ENCODE peak calls at places on chromosomes 3 and 15, in six cellular contexts. K is colonic mucosa, M is skeletal muscle cell, T is WERI-Rb-1, F is AG09319, A is RKO. S is an unnamed sample.

GRCh38 chr3:45616158-45616557 is 21.6 kb downstream of the LIMD1 start:
- DNase-seq in K (no peak), M (no peak), T (no peak), F (no peak), A (no peak), S (no peak)

GRCh38 chr3:148992027-148992634 is 791 bp downstream of the GYG1 start:
- DNase-seq in K (peak), M (no peak), T (peak), F (no peak), A (peak), S (peak)

GRCh38 chr3:54358969-54359648 is 236.8 kb downstream of the CACNA2D3 start:
- DNase-seq in K (no peak), M (no peak), T (no peak), F (no peak), A (no peak), S (no peak)

GRCh38 chr3:140050977-140051957 is 116.3 kb downstream of the CLSTN2 start:
- DNase-seq in K (no peak), M (no peak), T (peak), F (no peak), A (peak), S (no peak)

GRCh38 chr3:44862221-44862637 is 517 bp downstream of the TMEM42 start:
- DNase-seq in K (peak), M (no peak), T (peak), F (no peak), A (peak), S (no peak)

GRCh38 chr3:133996996-133997395 is 32.7 kb downstream of the SLCO2A1 start:
- DNase-seq in K (no peak), M (no peak), T (no peak), F (no peak), A (no peak), S (no peak)

GRCh38 chr3:186882881-186883685 is 40.6 kb downstream of the ADIPOQ start:
- DNase-seq in K (no peak), M (peak), T (no peak), F (no peak), A (peak), S (peak)

GRCh38 chr15:39429898-39430357 is 151.0 kb upstream of the THBS1 start:
- DNase-seq in K (no peak), M (peak), T (no peak), F (peak), A (no peak), S (no peak)

GRCh38 chr15:83158393-83158792 is 49.2 kb downstream of the HDGFL3 start:
- DNase-seq in K (no peak), M (peak), T (no peak), F (no peak), A (no peak), S (no peak)

GRCh38 chr15:60137711-60138396 is 133.7 kb downstream of the FOXB1 start:
- DNase-seq in K (no peak), M (no peak), T (no peak), F (no peak), A (peak), S (peak)

GRCh38 chr3:71973337-71974030 is 188.5 kb upstream of the PROK2 start:
- DNase-seq in K (no peak), M (no peak), T (peak), F (no peak), A (no peak), S (no peak)

GRCh38 chr3:74410276-74410941 is 204.1 kb downstream of the CNTN3 start:
- DNase-seq in K (no peak), M (no peak), T (no peak), F (no peak), A (no peak), S (no peak)

GRCh38 chr3:37291275-37291700 is 116.9 kb upstream of the LRRFIP2 start:
- DNase-seq in K (no peak), M (peak), T (no peak), F (peak), A (peak), S (peak)

GRCh38 chr3:37130984-37131975 is 43.1 kb downstream of the LRRFIP2 start:
- DNase-seq in K (no peak), M (no peak), T (no peak), F (no peak), A (no peak), S (no peak)

GRCh38 chr3:78644847-78645246 is 1123.0 kb downstream of the ROBO1 start:
- DNase-seq in K (no peak), M (no peak), T (no peak), F (no peak), A (no peak), S (no peak)

GRCh38 chr3:71780430-71780829 is 4.5 kb downstream of the PROK2 start:
- DNase-seq in K (no peak), M (no peak), T (no peak), F (no peak), A (no peak), S (no peak)

GRCh38 chr15:32718082-32718821 is 448 bp downstream of the GREM1 start:
- DNase-seq in K (peak), M (no peak), T (peak), F (no peak), A (no peak), S (no peak)

GRCh38 chr15:79933245-79933644 is 36.4 kb upstream of the MTHFS start:
- DNase-seq in K (no peak), M (no peak), T (no peak), F (no peak), A (no peak), S (no peak)

GRCh38 chr15:73284073-73284472 is 84.7 kb downstream of the HCN4 start:
- DNase-seq in K (no peak), M (no peak), T (no peak), F (no peak), A (peak), S (peak)

GRCh38 chr3:132661120-132661519 is 991 bp downstream of the UBA5 start:
- DNase-seq in K (no peak), M (no peak), T (no peak), F (no peak), A (no peak), S (no peak)

GRCh38 chr3:72520690-72521308 is 327.4 kb downstream of the SHQ1 start:
- DNase-seq in K (no peak), M (peak), T (no peak), F (no peak), A (no peak), S (no peak)

GRCh38 chr15:88800026-88800425 is 3.2 kb upstream of the ACAN start:
- DNase-seq in K (no peak), M (peak), T (no peak), F (no peak), A (peak), S (peak)

GRCh38 chr3:179958143-179958542 is 78.6 kb downstream of the PEX5L start:
- DNase-seq in K (no peak), M (no peak), T (no peak), F (no peak), A (no peak), S (no peak)

GRCh38 chr3:186241910-186242821 is 119.9 kb downstream of the DGKG start:
- DNase-seq in K (peak), M (peak), T (peak), F (no peak), A (peak), S (peak)

GRCh38 chr3:157530637-157531300 is 27.6 kb upstream of the VEPH1 start:
- DNase-seq in K (no peak), M (no peak), T (no peak), F (no peak), A (peak), S (no peak)

GRCh38 chr3:123258811-123259420 is 57.2 kb downstream of the SEC22A start:
- DNase-seq in K (no peak), M (peak), T (no peak), F (peak), A (peak), S (peak)

GRCh38 chr15:23564798-23565394 is 578 bp upstream of the MKRN3 start:
- DNase-seq in K (no peak), M (no peak), T (peak), F (no peak), A (no peak), S (no peak)

GRCh38 chr3:41600616-41601015 is 361.3 kb downstream of the ULK4 start:
- DNase-seq in K (no peak), M (peak), T (no peak), F (no peak), A (no peak), S (no peak)

GRCh38 chr3:151379083-151379734 is 5.3 kb downstream of the P2RY12 start:
- DNase-seq in K (peak), M (no peak), T (peak), F (no peak), A (peak), S (peak)

GRCh38 chr3:29329986-29330514 is 49.2 kb downstream of the RBMS3 start:
- DNase-seq in K (no peak), M (no peak), T (no peak), F (no peak), A (no peak), S (peak)

GRCh38 chr15:26051771-26052685 is 188.9 kb upstream of the ATP10A start:
- DNase-seq in K (peak), M (no peak), T (peak), F (no peak), A (no peak), S (no peak)

GRCh38 chr15:63233667-63234419 is 43.6 kb upstream of the APH1B start:
- DNase-seq in K (no peak), M (peak), T (no peak), F (no peak), A (peak), S (no peak)

GRCh38 chr3:13776253-13777050 is 103.4 kb downstream of the WNT7A start:
- DNase-seq in K (no peak), M (no peak), T (no peak), F (no peak), A (no peak), S (no peak)

GRCh38 chr3:129629011-129629410 is 22.5 kb upstream of the PLXND1 start:
- DNase-seq in K (no peak), M (no peak), T (no peak), F (no peak), A (no peak), S (no peak)

GRCh38 chr3:179768080-179768479 is 115.2 kb downstream of the USP13 start:
- DNase-seq in K (peak), M (peak), T (peak), F (peak), A (peak), S (peak)

GRCh38 chr3:133747907-133748639 is 1.9 kb downstream of the TF start:
- DNase-seq in K (no peak), M (no peak), T (no peak), F (no peak), A (no peak), S (no peak)

GRCh38 chr3:44966795-44967278 is 9.1 kb downstream of the ZDHHC3 start:
- DNase-seq in K (peak), M (no peak), T (no peak), F (no peak), A (no peak), S (no peak)

GRCh38 chr3:134313839-134314587 is 60.2 kb downstream of the AMOTL2 start:
- DNase-seq in K (no peak), M (no peak), T (no peak), F (no peak), A (no peak), S (no peak)

S was measured in ACHN.